ENCODE peak calls at places on chromosomes 4 and X, in eight cellular contexts. I, C, F, K, E, O, X and G are unnamed samples.

GRCh38 chr4:44157611-44158277 is 290.9 kb downstream of the KCTD8 start:
- DNase-seq in I (no peak), C (no peak), F (no peak), K (no peak), E (no peak), O (peak), X (no peak), G (no peak)

GRCh38 chr4:17285747-17286146 is 226.1 kb downstream of the QDPR start:
- DNase-seq in I (no peak), C (no peak), F (no peak), K (no peak), E (no peak), O (no peak), X (no peak), G (no peak)

GRCh38 chr4:38385286-38386010 is 278.6 kb upstream of the KLF3 start:
- DNase-seq in I (no peak), C (no peak), F (no peak), K (no peak), E (no peak), O (peak), X (no peak), G (no peak)

GRCh38 chr4:48904541-48905142 is 1.9 kb downstream of the OCIAD2 start:
- DNase-seq in I (no peak), C (no peak), F (no peak), K (no peak), E (no peak), O (no peak), X (no peak), G (no peak)

GRCh38 chr4:169314906-169315305 is 44.1 kb upstream of the SH3RF1 start:
- DNase-seq in I (peak), C (no peak), F (no peak), K (peak), E (no peak), O (peak), X (no peak), G (no peak)

GRCh38 chr4:13483142-13484044 is 747 bp downstream of the RAB28 start:
- DNase-seq in I (no peak), C (peak), F (peak), K (peak), E (peak), O (peak), X (no peak), G (no peak)

GRCh38 chrX:9611436-9612145 is 146.7 kb downstream of the TBL1X start:
- DNase-seq in I (no peak), C (peak), F (no peak), K (no peak), E (no peak), O (no peak), X (peak), G (peak)

GRCh38 chr4:112859456-112860184 is 189.8 kb upstream of the ANK2 start:
- DNase-seq in I (no peak), C (no peak), F (no peak), K (no peak), E (no peak), O (no peak), X (no peak), G (no peak)

GRCh38 chr4:140662082-140662869 is 93.5 kb upstream of the UCP1 start:
- DNase-seq in I (no peak), C (no peak), F (no peak), K (no peak), E (no peak), O (peak), X (no peak), G (no peak)

DNA sequence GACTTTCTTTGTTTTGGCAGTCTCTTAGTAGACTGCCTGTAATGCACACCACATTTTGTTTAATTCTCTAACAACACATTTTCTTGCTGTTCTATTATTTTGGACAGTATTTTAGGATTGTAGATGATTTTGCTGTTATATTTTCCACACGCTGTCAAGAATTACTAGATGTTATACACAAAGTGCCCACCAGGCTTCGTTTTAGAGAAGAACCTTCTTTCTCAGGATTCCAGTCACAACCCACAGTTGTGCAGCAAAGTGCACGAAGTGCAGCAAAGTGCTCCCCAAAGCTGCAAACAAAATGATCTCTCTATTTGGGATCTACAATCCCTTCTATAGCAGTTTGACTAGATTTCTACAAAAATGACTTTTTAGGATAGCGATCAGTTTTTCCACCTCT is 2.4 kb downstream of the ZNF141 start:
- DNase-seq in I (no peak), C (no peak), F (no peak), K (no peak), E (no peak), O (no peak), X (no peak), G (no peak)
- TF ChIP-seq CTCF in I (no peak), C (no peak), F (peak), K (peak), E (peak), O (no peak), X (no peak), G (no peak)

DNA sequence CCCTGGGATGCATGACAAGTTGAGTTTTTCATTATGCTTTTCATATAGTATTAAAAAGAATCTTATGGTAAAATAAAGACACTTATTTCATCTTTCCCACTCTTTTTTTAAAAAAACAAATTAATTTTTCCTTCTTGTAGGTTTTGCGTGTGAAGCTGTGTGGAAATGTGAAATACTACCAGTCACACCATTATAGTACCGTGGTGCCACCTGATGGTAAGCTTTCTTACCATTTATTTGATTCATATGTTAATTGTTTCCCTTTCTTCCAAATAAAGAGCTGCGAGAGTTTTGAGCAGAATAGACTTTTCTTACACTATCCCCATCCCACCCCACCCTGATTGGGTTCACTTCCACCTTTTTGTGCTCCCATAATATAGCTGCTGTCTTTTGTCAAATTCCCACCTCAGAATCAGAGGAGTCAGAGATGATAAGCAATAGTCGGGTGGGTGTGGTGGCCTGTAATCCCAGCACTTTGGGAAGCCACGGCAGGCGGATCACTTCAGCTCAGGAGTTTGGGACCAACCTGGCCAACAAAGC is 44.3 kb downstream of the CASP6 start:
- DNase-seq in I (no peak), C (no peak), F (no peak), K (no peak), E (no peak), O (no peak), X (no peak), G (no peak)
- TF ChIP-seq CTCF in I (no peak), C (no peak), F (no peak), K (no peak), E (no peak), O (no peak), X (no peak), G (no peak)

DNA sequence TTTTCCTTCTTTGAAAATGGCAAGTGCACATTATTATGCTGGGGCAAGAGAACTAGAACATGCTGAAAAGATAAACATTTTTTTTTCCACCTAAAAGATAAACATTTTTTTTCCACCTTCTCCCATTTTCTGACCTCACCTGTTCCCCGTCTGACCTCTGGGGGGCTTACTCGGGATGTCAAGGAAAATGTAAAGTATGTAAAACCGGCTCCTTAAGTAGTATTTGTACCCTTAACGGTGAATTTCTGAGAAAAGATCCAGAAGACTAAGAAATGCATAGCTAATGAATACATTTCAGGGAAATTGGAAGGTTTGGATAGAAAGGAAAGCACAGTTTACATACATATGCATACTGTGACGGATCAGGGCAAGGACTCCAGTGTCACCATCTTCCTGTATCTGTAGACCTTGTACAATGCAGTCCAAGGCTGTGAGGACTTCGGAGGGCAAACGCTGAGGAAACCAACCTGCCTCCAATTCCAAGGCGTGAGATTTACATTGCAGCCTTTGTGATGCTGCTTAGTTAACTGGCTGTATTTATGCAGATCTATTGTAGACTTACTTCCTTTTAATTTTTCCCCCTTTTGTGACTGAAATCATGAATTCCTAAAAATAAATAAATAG is 2185.9 kb upstream of the TENM3 start:
- DNase-seq in I (no peak), C (peak), F (no peak), K (no peak), E (peak), O (no peak), X (peak), G (peak)
- TF ChIP-seq CTCF in I (no peak), C (peak), F (peak), K (no peak), E (peak), O (peak), X (peak), G (no peak)

GRCh38 chrX:18983711-18984380 is at the start of gene PHKA2:
- DNase-seq in I (no peak), C (no peak), F (peak), K (peak), E (peak), O (peak), X (no peak), G (no peak)

GRCh38 chrX:18985186-18985435 is 1.2 kb upstream of the PHKA2 start:
- DNase-seq in I (no peak), C (no peak), F (no peak), K (no peak), E (no peak), O (no peak), X (no peak), G (peak)

GRCh38 chrX:18981124-18981807 is 2.6 kb downstream of the PHKA2 start:
- DNase-seq in I (no peak), C (no peak), F (no peak), K (no peak), E (no peak), O (no peak), X (no peak), G (no peak)

GRCh38 chrX:18984381-18985185 is 669 bp upstream of the PHKA2 start:
- DNase-seq in I (peak), C (peak), F (peak), K (peak), E (peak), O (peak), X (peak), G (peak)
- TF ChIP-seq CTCF in I (peak), C (peak), F (peak), K (peak), E (peak), O (no peak), X (peak), G (no peak)

GRCh38 chr4:15868816-15869413 is 69.6 kb downstream of the FGFBP1 start:
- DNase-seq in I (no peak), C (peak), F (no peak), K (no peak), E (no peak), O (no peak), X (no peak), G (no peak)
- TF ChIP-seq CTCF in I (no peak), C (no peak), F (no peak), K (no peak), E (no peak), O (no peak), X (no peak), G (no peak)